ENCODE peak calls at places on chromosomes 6 and 20, in four cellular contexts. P, M, A and Y are unnamed samples.

GRCh38 chr6:54206510-54206909 is 95.3 kb downstream of the MLIP start:
- DNase-seq in M (no peak), A (no peak), P (no peak), Y (no peak)

GRCh38 chr6:83505376-83505775 is 7.0 kb upstream of the PRSS35 start:
- DNase-seq in P (no peak), M (no peak), A (no peak), Y (no peak)

GRCh38 chr6:72950114-72950860 is 275.0 kb downstream of the KHDC1L start:
- DNase-seq in P (no peak), A (no peak), M (no peak), Y (no peak)

GRCh38 chr6:146289816-146290588 is 253.6 kb upstream of the RAB32 start:
- DNase-seq in P (no peak), A (no peak), M (no peak), Y (no peak)

GRCh38 chr20:20520776-20521175 is 152.9 kb downstream of the INSM1 start:
- DNase-seq in A (no peak), M (no peak), P (no peak), Y (no peak)

GRCh38 chr6:85058806-85059205 is 294.4 kb upstream of the TBX18 start:
- DNase-seq in P (no peak), M (no peak), A (no peak), Y (no peak)

GRCh38 chr6:31479933-31480535 is 17.9 kb upstream of the MICB start:
- DNase-seq in A (no peak), P (no peak), M (no peak), Y (no peak)

GRCh38 chr6:128278876-128279275 is 241.5 kb downstream of the PTPRK start:
- DNase-seq in M (no peak), P (no peak), A (no peak), Y (no peak)

GRCh38 chr6:11208267-11208666 is 24.2 kb downstream of the NEDD9 start:
- DNase-seq in A (no peak), P (no peak), M (no peak), Y (no peak)

GRCh38 chr20:40108321-40108720 is 580.7 kb downstream of the MAFB start:
- DNase-seq in A (no peak), M (no peak), P (no peak), Y (no peak)

GRCh38 chr6:88480822-88481221 is 314.7 kb upstream of the CNR1 start:
- DNase-seq in P (no peak), M (no peak), A (no peak), Y (no peak)
- TF ChIP-seq CTCF in P (no peak), M (no peak), A (no peak), Y (no peak)

DNA sequence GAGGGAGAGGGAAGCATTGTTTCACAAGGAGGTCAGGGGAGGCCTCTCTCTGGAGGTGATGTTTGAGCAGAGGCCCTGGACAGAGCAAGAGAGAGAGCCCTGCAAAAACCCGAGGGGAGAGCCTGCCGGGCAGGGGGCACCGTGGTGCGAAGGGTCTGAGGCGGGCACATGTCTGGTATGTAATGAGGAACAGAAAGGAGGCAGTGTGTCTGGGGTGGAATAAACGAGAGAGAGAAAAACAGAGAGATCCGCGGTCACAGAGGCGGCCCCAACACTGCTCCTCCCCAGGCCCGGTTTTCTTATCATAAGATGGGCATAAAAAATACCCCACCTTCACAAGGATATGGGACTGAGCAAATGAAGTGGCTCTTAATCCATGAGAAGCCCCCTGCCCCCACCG is 119.2 kb downstream of the PREX1 start:
- DNase-seq in M (no peak), A (no peak), P (no peak), Y (no peak)
- TF ChIP-seq CTCF in M (no peak), A (no peak), P (no peak), Y (no peak)

GRCh38 chr6:46626976-46627375 is 25.6 kb downstream of the CYP39A1 start:
- DNase-seq in P (no peak), M (no peak), A (no peak), Y (no peak)

GRCh38 chr6:46628976-46629375 is 23.6 kb downstream of the CYP39A1 start:
- DNase-seq in M (no peak), A (no peak), P (no peak), Y (no peak)

GRCh38 chr6:46628498-46628897 is 24.1 kb downstream of the CYP39A1 start:
- DNase-seq in A (no peak), M (no peak), P (no peak), Y (no peak)

GRCh38 chr6:46629698-46630097 is 22.9 kb downstream of the CYP39A1 start:
- DNase-seq in P (no peak), A (no peak), M (no peak), Y (no peak)

DNA sequence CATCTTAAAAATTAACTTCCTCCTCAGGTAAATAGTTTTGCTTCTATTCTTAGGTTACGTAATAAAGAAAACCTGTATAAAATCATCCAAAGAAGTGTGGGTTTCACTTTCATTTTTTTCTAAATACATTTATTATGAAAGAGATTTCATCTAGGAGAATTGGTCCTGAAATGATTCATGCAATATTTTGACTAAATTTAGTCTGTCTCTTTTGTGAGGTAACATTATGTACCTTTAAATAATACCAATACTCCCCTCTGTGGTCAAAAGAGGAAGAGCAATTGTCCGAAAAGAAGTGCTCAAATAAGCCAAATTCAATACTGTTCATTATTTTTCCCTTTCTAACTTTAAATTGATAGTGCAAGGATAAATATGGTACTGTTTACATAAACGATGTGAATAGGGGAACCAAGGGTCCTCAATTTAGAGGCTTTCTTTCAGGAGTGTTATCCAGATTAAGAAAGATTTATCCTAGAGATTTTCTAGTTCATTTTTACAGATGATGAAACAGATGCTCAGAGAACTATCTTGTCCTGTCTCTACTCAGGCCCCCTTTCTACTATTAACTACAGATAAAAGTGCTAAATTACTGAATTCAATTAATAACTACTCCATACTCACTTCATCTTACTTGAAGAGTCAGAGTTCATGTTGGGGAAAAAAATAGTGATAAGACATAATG is 26.2 kb downstream of the CYP39A1 start:
- DNase-seq in A (peak; percentile 27), P (no peak), M (peak; percentile 24), Y (no peak)
- TF ChIP-seq CTCF in A (peak; percentile 40), P (peak; percentile 69), M (peak; percentile 51), Y (peak; percentile 65)

DNA sequence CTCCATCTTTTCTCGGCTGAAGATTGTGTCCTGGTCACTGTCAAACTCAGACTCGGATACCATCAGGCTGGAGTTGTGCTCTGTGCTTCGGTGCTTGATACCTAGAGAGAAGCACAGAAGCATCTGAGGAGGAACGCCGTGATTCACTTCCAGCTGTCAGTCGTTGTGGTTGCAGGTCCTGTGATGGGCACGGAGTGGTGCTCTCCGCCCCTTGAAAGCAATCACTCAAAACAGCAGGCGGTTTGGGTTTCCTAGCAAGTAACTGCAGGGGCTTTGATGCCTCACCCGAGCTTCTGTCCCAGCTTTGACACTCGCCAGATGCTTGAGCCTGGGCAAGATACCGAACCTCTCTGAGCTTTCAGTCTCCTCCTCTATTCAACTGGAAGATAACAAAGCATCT is 52.5 kb downstream of the ALDH5A1 start:
- DNase-seq in A (peak; percentile 30), P (no peak), M (peak; percentile 17), Y (peak; percentile 19)
- TF ChIP-seq CTCF in A (peak; percentile 26), P (no peak), M (peak; percentile 39), Y (no peak)

DNA sequence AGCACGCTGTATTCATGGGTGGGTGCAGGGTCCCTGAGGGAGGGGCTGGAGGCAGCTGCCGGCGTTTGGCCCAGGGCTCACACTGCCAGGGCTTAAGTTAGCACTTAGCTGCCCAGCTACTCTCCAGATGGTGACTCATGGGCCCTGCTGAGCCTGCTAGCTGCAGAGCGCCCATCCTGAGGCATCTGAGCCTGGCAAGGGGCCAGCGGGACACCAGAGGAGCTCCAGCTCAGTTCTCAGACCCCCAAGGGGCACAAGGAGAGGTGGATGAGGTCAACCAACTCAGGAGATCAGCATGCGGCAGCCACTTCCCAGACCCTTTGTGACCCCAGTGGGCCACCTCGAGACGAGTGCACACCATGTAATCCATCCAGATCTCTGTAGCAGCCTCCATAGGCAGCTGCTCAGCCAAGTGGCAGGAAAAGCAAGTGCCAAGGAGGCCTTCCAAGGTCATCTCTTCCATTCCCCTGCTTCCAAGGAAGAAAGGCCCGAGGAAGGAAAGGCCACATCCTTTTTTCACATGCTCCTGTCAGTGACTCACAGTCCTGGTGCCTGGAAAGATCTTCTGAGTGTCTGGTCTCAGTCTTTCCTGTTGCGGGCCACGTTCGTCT is 35.3 kb downstream of the FOXP4 start:
- DNase-seq in M (no peak), P (no peak), A (no peak), Y (no peak)
- TF ChIP-seq CTCF in M (no peak), P (no peak), A (no peak), Y (no peak)